ENCODE peak calls at places on chromosomes 13 and 19, in seven cellular contexts. One of them, this sample, is unnamed.
A peak's percentile ranks its signal among the peaks of the same experiment; 100 is the strongest.

GRCh38 chr13:109521719-109522118 is 264.7 kb downstream of the IRS2 start:
- DNase-seq in EL: no peak
- DNase-seq in activated naive CD4-positive, alpha-beta T cell treated with Interleukin-2 at 50 U/mL for 16 hours: no peak
- DNase-seq in AG09319: no peak
- DNase-seq in GF-D8: no peak
- DNase-seq in stimulated activated CD8-positive, alpha-beta memory T cell treated with anti-CD3 and anti-CD28 coated beads, Interleukin-7, amount 100 ng/mL, for 4 hours: no peak
- DNase-seq in A172: no peak
- DNase-seq in this sample: no peak

GRCh38 chr19:38693380-38694223 is 46.2 kb downstream of the ACTN4 start:
- DNase-seq in A172: peak; percentile 100
- DNase-seq in activated naive CD4-positive, alpha-beta T cell treated with Interleukin-2 at 50 U/mL for 16 hours: peak; percentile 41
- DNase-seq in AG09319: no peak
- DNase-seq in GF-D8: peak; percentile 88
- DNase-seq in stimulated activated CD8-positive, alpha-beta memory T cell treated with anti-CD3 and anti-CD28 coated beads, Interleukin-7, amount 100 ng/mL, for 4 hours: peak; percentile 26
- DNase-seq in EL: peak; percentile 96
- DNase-seq in this sample: peak; percentile 96

GRCh38 chr19:49133621-49134454 is 14.5 kb downstream of the PPFIA3 start:
- DNase-seq in A172: no peak
- DNase-seq in EL: peak; percentile 70
- DNase-seq in activated naive CD4-positive, alpha-beta T cell treated with Interleukin-2 at 50 U/mL for 16 hours: peak; percentile 55
- DNase-seq in AG09319: no peak
- DNase-seq in GF-D8: no peak
- DNase-seq in stimulated activated CD8-positive, alpha-beta memory T cell treated with anti-CD3 and anti-CD28 coated beads, Interleukin-7, amount 100 ng/mL, for 4 hours: no peak
- DNase-seq in this sample: no peak

GRCh38 chr19:55642153-55643002 is 1.1 kb upstream of the ZNF581 start:
- DNase-seq in AG09319: no peak
- DNase-seq in A172: no peak
- DNase-seq in stimulated activated CD8-positive, alpha-beta memory T cell treated with anti-CD3 and anti-CD28 coated beads, Interleukin-7, amount 100 ng/mL, for 4 hours: peak; percentile 21
- DNase-seq in GF-D8: no peak
- DNase-seq in activated naive CD4-positive, alpha-beta T cell treated with Interleukin-2 at 50 U/mL for 16 hours: peak; percentile 45
- DNase-seq in EL: peak; percentile 36
- DNase-seq in this sample: peak; percentile 51

GRCh38 chr13:99151516-99151915 is 49.1 kb upstream of the UBAC2 start:
- DNase-seq in activated naive CD4-positive, alpha-beta T cell treated with Interleukin-2 at 50 U/mL for 16 hours: peak; percentile 10
- DNase-seq in EL: peak; percentile 86
- DNase-seq in stimulated activated CD8-positive, alpha-beta memory T cell treated with anti-CD3 and anti-CD28 coated beads, Interleukin-7, amount 100 ng/mL, for 4 hours: no peak
- DNase-seq in AG09319: no peak
- DNase-seq in GF-D8: no peak
- DNase-seq in A172: peak; percentile 85
- DNase-seq in this sample: peak; percentile 88

GRCh38 chr13:112247471-112248405 is 128.4 kb upstream of the SPACA7 start:
- DNase-seq in activated naive CD4-positive, alpha-beta T cell treated with Interleukin-2 at 50 U/mL for 16 hours: no peak
- DNase-seq in EL: no peak
- DNase-seq in stimulated activated CD8-positive, alpha-beta memory T cell treated with anti-CD3 and anti-CD28 coated beads, Interleukin-7, amount 100 ng/mL, for 4 hours: no peak
- DNase-seq in A172: no peak
- DNase-seq in AG09319: no peak
- DNase-seq in GF-D8: no peak
- DNase-seq in this sample: no peak

GRCh38 chr13:30806784-30807183 is 71.4 kb downstream of the ALOX5AP start:
- DNase-seq in stimulated activated CD8-positive, alpha-beta memory T cell treated with anti-CD3 and anti-CD28 coated beads, Interleukin-7, amount 100 ng/mL, for 4 hours: no peak
- DNase-seq in EL: peak; percentile 72
- DNase-seq in A172: peak; percentile 57
- DNase-seq in GF-D8: peak; percentile 13
- DNase-seq in AG09319: peak; percentile 14
- DNase-seq in activated naive CD4-positive, alpha-beta T cell treated with Interleukin-2 at 50 U/mL for 16 hours: no peak
- DNase-seq in this sample: peak; percentile 68

GRCh38 chr13:111115051-111115840 is at the start of gene ARHGEF7:
- DNase-seq in stimulated activated CD8-positive, alpha-beta memory T cell treated with anti-CD3 and anti-CD28 coated beads, Interleukin-7, amount 100 ng/mL, for 4 hours: no peak
- DNase-seq in GF-D8: no peak
- DNase-seq in activated naive CD4-positive, alpha-beta T cell treated with Interleukin-2 at 50 U/mL for 16 hours: no peak
- DNase-seq in A172: no peak
- DNase-seq in AG09319: no peak
- DNase-seq in EL: peak; percentile 17
- DNase-seq in this sample: no peak

GRCh38 chr19:47107201-47107952 is 6.2 kb downstream of the ZC3H4 start:
- DNase-seq in activated naive CD4-positive, alpha-beta T cell treated with Interleukin-2 at 50 U/mL for 16 hours: peak; percentile 41
- DNase-seq in GF-D8: peak; percentile 51
- DNase-seq in EL: peak; percentile 36
- DNase-seq in stimulated activated CD8-positive, alpha-beta memory T cell treated with anti-CD3 and anti-CD28 coated beads, Interleukin-7, amount 100 ng/mL, for 4 hours: no peak
- DNase-seq in A172: no peak
- DNase-seq in AG09319: no peak
- DNase-seq in this sample: peak; percentile 78

GRCh38 chr13:78382481-78382880 is 220.9 kb downstream of the POU4F1 start:
- DNase-seq in activated naive CD4-positive, alpha-beta T cell treated with Interleukin-2 at 50 U/mL for 16 hours: no peak
- DNase-seq in GF-D8: no peak
- DNase-seq in A172: no peak
- DNase-seq in AG09319: no peak
- DNase-seq in EL: no peak
- DNase-seq in stimulated activated CD8-positive, alpha-beta memory T cell treated with anti-CD3 and anti-CD28 coated beads, Interleukin-7, amount 100 ng/mL, for 4 hours: no peak
- DNase-seq in this sample: no peak

GRCh38 chr19:34365463-34366401 is 736 bp downstream of the GPI start:
- DNase-seq in AG09319: no peak
- DNase-seq in A172: peak; percentile 40
- DNase-seq in EL: peak; percentile 36
- DNase-seq in activated naive CD4-positive, alpha-beta T cell treated with Interleukin-2 at 50 U/mL for 16 hours: peak; percentile 17
- DNase-seq in stimulated activated CD8-positive, alpha-beta memory T cell treated with anti-CD3 and anti-CD28 coated beads, Interleukin-7, amount 100 ng/mL, for 4 hours: no peak
- DNase-seq in GF-D8: no peak
- DNase-seq in this sample: peak; percentile 14

GRCh38 chr13:28679628-28680027 is 20.7 kb downstream of the POMP start:
- DNase-seq in GF-D8: no peak
- DNase-seq in AG09319: no peak
- DNase-seq in A172: no peak
- DNase-seq in EL: no peak
- DNase-seq in stimulated activated CD8-positive, alpha-beta memory T cell treated with anti-CD3 and anti-CD28 coated beads, Interleukin-7, amount 100 ng/mL, for 4 hours: no peak
- DNase-seq in activated naive CD4-positive, alpha-beta T cell treated with Interleukin-2 at 50 U/mL for 16 hours: no peak
- DNase-seq in this sample: peak; percentile 35

GRCh38 chr19:42554046-42554575 is 25.8 kb upstream of the CEACAM1 start:
- DNase-seq in AG09319: no peak
- DNase-seq in EL: no peak
- DNase-seq in stimulated activated CD8-positive, alpha-beta memory T cell treated with anti-CD3 and anti-CD28 coated beads, Interleukin-7, amount 100 ng/mL, for 4 hours: no peak
- DNase-seq in A172: no peak
- DNase-seq in GF-D8: no peak
- DNase-seq in activated naive CD4-positive, alpha-beta T cell treated with Interleukin-2 at 50 U/mL for 16 hours: no peak
- DNase-seq in this sample: no peak

GRCh38 chr13:114112826-114113322 is 19.5 kb downstream of the RASA3 start:
- DNase-seq in A172: no peak
- DNase-seq in EL: no peak
- DNase-seq in GF-D8: no peak
- DNase-seq in activated naive CD4-positive, alpha-beta T cell treated with Interleukin-2 at 50 U/mL for 16 hours: no peak
- DNase-seq in stimulated activated CD8-positive, alpha-beta memory T cell treated with anti-CD3 and anti-CD28 coated beads, Interleukin-7, amount 100 ng/mL, for 4 hours: no peak
- DNase-seq in AG09319: no peak
- DNase-seq in this sample: no peak

GRCh38 chr13:106602178-106602577 is 34.2 kb upstream of the ARGLU1 start:
- DNase-seq in EL: no peak
- DNase-seq in A172: no peak
- DNase-seq in activated naive CD4-positive, alpha-beta T cell treated with Interleukin-2 at 50 U/mL for 16 hours: no peak
- DNase-seq in GF-D8: no peak
- DNase-seq in AG09319: no peak
- DNase-seq in stimulated activated CD8-positive, alpha-beta memory T cell treated with anti-CD3 and anti-CD28 coated beads, Interleukin-7, amount 100 ng/mL, for 4 hours: no peak
- DNase-seq in this sample: no peak

GRCh38 chr13:52809310-52809769 is 39.1 kb downstream of the PCDH8 start:
- DNase-seq in A172: peak; percentile 87
- DNase-seq in stimulated activated CD8-positive, alpha-beta memory T cell treated with anti-CD3 and anti-CD28 coated beads, Interleukin-7, amount 100 ng/mL, for 4 hours: no peak
- DNase-seq in AG09319: no peak
- DNase-seq in EL: peak; percentile 70
- DNase-seq in GF-D8: peak; percentile 99
- DNase-seq in activated naive CD4-positive, alpha-beta T cell treated with Interleukin-2 at 50 U/mL for 16 hours: peak; percentile 6
- DNase-seq in this sample: peak; percentile 85

GRCh38 chr13:73961181-73961580 is 173.0 kb downstream of the KLF12 start:
- DNase-seq in stimulated activated CD8-positive, alpha-beta memory T cell treated with anti-CD3 and anti-CD28 coated beads, Interleukin-7, amount 100 ng/mL, for 4 hours: no peak
- DNase-seq in EL: no peak
- DNase-seq in activated naive CD4-positive, alpha-beta T cell treated with Interleukin-2 at 50 U/mL for 16 hours: no peak
- DNase-seq in GF-D8: no peak
- DNase-seq in AG09319: no peak
- DNase-seq in A172: no peak
- DNase-seq in this sample: no peak

GRCh38 chr13:51838235-51838846 is 6.6 kb downstream of the TMEM272 start:
- DNase-seq in AG09319: no peak
- DNase-seq in A172: peak; percentile 22
- DNase-seq in activated naive CD4-positive, alpha-beta T cell treated with Interleukin-2 at 50 U/mL for 16 hours: no peak
- DNase-seq in GF-D8: no peak
- DNase-seq in stimulated activated CD8-positive, alpha-beta memory T cell treated with anti-CD3 and anti-CD28 coated beads, Interleukin-7, amount 100 ng/mL, for 4 hours: no peak
- DNase-seq in EL: peak; percentile 50
- DNase-seq in this sample: peak; percentile 16

GRCh38 chr19:14056741-14057356 is 5.0 kb downstream of the PALM3 start:
- DNase-seq in AG09319: no peak
- DNase-seq in stimulated activated CD8-positive, alpha-beta memory T cell treated with anti-CD3 and anti-CD28 coated beads, Interleukin-7, amount 100 ng/mL, for 4 hours: no peak
- DNase-seq in activated naive CD4-positive, alpha-beta T cell treated with Interleukin-2 at 50 U/mL for 16 hours: no peak
- DNase-seq in GF-D8: no peak
- DNase-seq in A172: no peak
- DNase-seq in EL: no peak
- DNase-seq in this sample: no peak

GRCh38 chr13:36420437-36420891 is 11.8 kb upstream of the CCNA1 start:
- DNase-seq in EL: peak; percentile 70
- DNase-seq in stimulated activated CD8-positive, alpha-beta memory T cell treated with anti-CD3 and anti-CD28 coated beads, Interleukin-7, amount 100 ng/mL, for 4 hours: peak; percentile 19
- DNase-seq in A172: peak; percentile 63
- DNase-seq in AG09319: peak; percentile 22
- DNase-seq in activated naive CD4-positive, alpha-beta T cell treated with Interleukin-2 at 50 U/mL for 16 hours: peak; percentile 58
- DNase-seq in GF-D8: peak; percentile 45
- DNase-seq in this sample: peak; percentile 81

GRCh38 chr19:8487137-8487851 is 15.1 kb downstream of the PRAM1 start:
- DNase-seq in GF-D8: peak; percentile 99
- DNase-seq in activated naive CD4-positive, alpha-beta T cell treated with Interleukin-2 at 50 U/mL for 16 hours: peak; percentile 69
- DNase-seq in EL: no peak
- DNase-seq in AG09319: no peak
- DNase-seq in stimulated activated CD8-positive, alpha-beta memory T cell treated with anti-CD3 and anti-CD28 coated beads, Interleukin-7, amount 100 ng/mL, for 4 hours: peak; percentile 46
- DNase-seq in A172: no peak
- DNase-seq in this sample: no peak

GRCh38 chr13:25860862-25861261 is 191.0 kb downstream of the SHISA2 start:
- DNase-seq in stimulated activated CD8-positive, alpha-beta memory T cell treated with anti-CD3 and anti-CD28 coated beads, Interleukin-7, amount 100 ng/mL, for 4 hours: no peak
- DNase-seq in EL: peak; percentile 72
- DNase-seq in GF-D8: no peak
- DNase-seq in A172: peak; percentile 55
- DNase-seq in AG09319: no peak
- DNase-seq in activated naive CD4-positive, alpha-beta T cell treated with Interleukin-2 at 50 U/mL for 16 hours: no peak
- DNase-seq in this sample: peak; percentile 87

GRCh38 chr19:54319049-54319448 is 6.1 kb upstream of the LILRA5 start:
- DNase-seq in AG09319: no peak
- DNase-seq in stimulated activated CD8-positive, alpha-beta memory T cell treated with anti-CD3 and anti-CD28 coated beads, Interleukin-7, amount 100 ng/mL, for 4 hours: no peak
- DNase-seq in activated naive CD4-positive, alpha-beta T cell treated with Interleukin-2 at 50 U/mL for 16 hours: no peak
- DNase-seq in GF-D8: peak; percentile 4
- DNase-seq in EL: no peak
- DNase-seq in A172: no peak
- DNase-seq in this sample: no peak

This sample was measured in PC-3.